ENCODE peak calls at places on chromosomes 7 and 10, in six cellular contexts. P is CD4-positive, alpha-beta T cell; U is H7; K is amygdala; W is activated T-cell treated with anti-CD3 and anti-CD28 coated beads for 1 hour; G is HFF-Myc. J is an unnamed sample.

GRCh38 chr10:37489658-37490003 is 364.2 kb downstream of the ANKRD30A start:
- DNase-seq in G (no peak), W (no peak), P (no peak), K (no peak), U (no peak), J (no peak)

GRCh38 chr10:73650537-73651331 is 5.1 kb downstream of the SYNPO2L start:
- DNase-seq in K (no peak), P (no peak), G (no peak), U (peak; percentile 12), W (no peak), J (no peak)

GRCh38 chr10:95789928-95790327 is 34.0 kb downstream of the ENTPD1 start:
- DNase-seq in W (no peak), K (no peak), P (no peak), G (no peak), U (no peak), J (no peak)

GRCh38 chr10:16049050-16049449 is 188.7 kb upstream of the MINDY3 start:
- DNase-seq in P (no peak), K (no peak), W (no peak), G (no peak), U (no peak), J (no peak)

GRCh38 chr10:62234284-62234605 is 34.4 kb downstream of the RTKN2 start:
- DNase-seq in G (no peak), U (no peak), K (no peak), P (no peak), W (no peak), J (no peak)

GRCh38 chr7:8068892-8069686 is 100.5 kb downstream of the GLCCI1 start:
- DNase-seq in W (no peak), G (no peak), K (no peak), P (no peak), U (peak; percentile 47), J (no peak)

GRCh38 chr10:90136731-90137316 is 435.4 kb downstream of the KIF20B start:
- DNase-seq in W (no peak), P (no peak), U (no peak), G (no peak), K (no peak), J (no peak)

GRCh38 chr7:19020062-19020461 is 97.4 kb downstream of the TWIST1 start:
- DNase-seq in U (no peak), P (no peak), W (no peak), G (no peak), K (no peak), J (no peak)

GRCh38 chr10:70255329-70256299 is 22.4 kb upstream of the PPA1 start:
- DNase-seq in K (no peak), P (no peak), G (no peak), W (peak; percentile 5), U (peak; percentile 56), J (no peak)

GRCh38 chr7:134959810-134960209 is 26.5 kb upstream of the AGBL3 start:
- DNase-seq in G (no peak), K (no peak), W (no peak), U (no peak), P (no peak), J (no peak)

GRCh38 chr10:17784701-17785100 is 24.4 kb upstream of the MRC1 start:
- DNase-seq in W (no peak), U (no peak), P (no peak), G (no peak), K (no peak), J (no peak)

GRCh38 chr10:26728957-26729356 is 31.5 kb downstream of the PDSS1 start:
- DNase-seq in K (no peak), U (no peak), G (no peak), P (no peak), W (no peak), J (no peak)

GRCh38 chr7:38630720-38631673 is at the start of gene AMPH:
- DNase-seq in P (no peak), U (peak; percentile 89), G (no peak), K (no peak), W (no peak), J (peak; percentile 79)

GRCh38 chr7:83517026-83517700 is 131.8 kb downstream of the SEMA3E start:
- DNase-seq in G (no peak), K (no peak), P (no peak), U (no peak), W (no peak), J (no peak)

GRCh38 chr7:79282882-79283602 is 170.4 kb downstream of the MAGI2 start:
- DNase-seq in P (no peak), K (no peak), U (no peak), W (no peak), G (peak; percentile 84), J (no peak)

GRCh38 chr7:38107486-38107893 is 70.6 kb upstream of the STARD3NL start:
- DNase-seq in U (peak; percentile 33), G (peak; percentile 15), P (peak; percentile 61), K (no peak), W (peak; percentile 61), J (no peak)

GRCh38 chr10:93437946-93438795 is 44.0 kb downstream of the MYOF start:
- DNase-seq in K (no peak), U (no peak), G (no peak), W (no peak), P (no peak), J (no peak)

GRCh38 chr10:78568664-78569063 is 500.1 kb upstream of the ZMIZ1 start:
- DNase-seq in W (no peak), P (no peak), K (no peak), U (no peak), G (no peak), J (no peak)

GRCh38 chr10:71409516-71410104 is 12.9 kb downstream of the CDH23 start:
- DNase-seq in P (no peak), U (no peak), K (no peak), G (no peak), W (no peak), J (no peak)

GRCh38 chr10:91220954-91221696 is 662 bp downstream of the PCGF5 start:
- DNase-seq in U (peak; percentile 69), G (no peak), W (no peak), P (peak; percentile 10), K (no peak), J (peak; percentile 71)

GRCh38 chr7:26865094-26865388 is 651 bp upstream of the SKAP2 start:
- DNase-seq in W (no peak), P (no peak), G (no peak), K (no peak), U (peak; percentile 50), J (peak; percentile 78)

GRCh38 chr10:30437039-30437781 is 3.2 kb downstream of the MAP3K8 start:
- DNase-seq in W (no peak), G (no peak), P (peak; percentile 10), U (no peak), K (no peak), J (no peak)

GRCh38 chr10:26887611-26888215 is 27.0 kb upstream of the ABI1 start:
- DNase-seq in U (no peak), P (no peak), W (no peak), G (no peak), K (no peak), J (no peak)

GRCh38 chr7:28069788-28070187 is 110.8 kb downstream of the JAZF1 start:
- DNase-seq in G (peak; percentile 91), U (no peak), W (no peak), K (no peak), P (no peak), J (no peak)

GRCh38 chr10:29119374-29119773 is 169.5 kb upstream of the LYZL1 start:
- DNase-seq in W (no peak), U (peak; percentile 85), K (no peak), G (no peak), P (no peak), J (no peak)

GRCh38 chr7:127983804-127984332 is 47.4 kb downstream of the LRRC4 start:
- DNase-seq in U (no peak), G (no peak), W (no peak), K (no peak), P (no peak), J (no peak)

GRCh38 chr7:7321681-7322080 is 139.3 kb downstream of the C1GALT1 start:
- DNase-seq in G (no peak), K (no peak), P (no peak), U (no peak), W (no peak), J (no peak)

GRCh38 chr10:3655528-3655927 is 129.5 kb downstream of the KLF6 start:
- DNase-seq in W (no peak), U (no peak), K (no peak), G (no peak), P (no peak), J (no peak)

GRCh38 chr10:126124923-126125322 is 228.6 kb downstream of the FANK1 start:
- DNase-seq in W (no peak), U (no peak), K (no peak), G (no peak), P (no peak), J (no peak)

GRCh38 chr7:87216701-87217508 is 2.6 kb downstream of the TMEM243 start:
- DNase-seq in U (no peak), P (peak; percentile 26), G (no peak), K (no peak), W (no peak), J (no peak)

GRCh38 chr7:73900286-73900685 is 39.3 kb downstream of the TMEM270 start:
- DNase-seq in W (no peak), K (no peak), P (no peak), U (peak; percentile 76), G (no peak), J (no peak)

GRCh38 chr10:30534465-30535144 is 94.9 kb downstream of the LYZL2 start:
- DNase-seq in W (peak; percentile 49), K (no peak), G (peak; percentile 40), P (peak; percentile 66), U (peak; percentile 62), J (no peak)

GRCh38 chr10:88994034-88994433 is 3.4 kb downstream of the FAS start:
- DNase-seq in U (no peak), P (no peak), K (no peak), G (no peak), W (no peak), J (no peak)

GRCh38 chr10:6053816-6054581 is 8.2 kb downstream of the IL2RA start:
- DNase-seq in K (no peak), P (no peak), W (no peak), U (no peak), G (no peak), J (no peak)

GRCh38 chr7:101923276-101923985 is 106.0 kb downstream of the CUX1 start:
- DNase-seq in G (no peak), W (no peak), P (no peak), U (no peak), K (no peak), J (no peak)

GRCh38 chr10:8670461-8670860 is 616.0 kb downstream of the GATA3 start:
- DNase-seq in U (no peak), P (no peak), G (no peak), W (no peak), K (no peak), J (no peak)

GRCh38 chr10:92110039-92110794 is 180.7 kb downstream of the CPEB3 start:
- DNase-seq in G (no peak), W (no peak), P (no peak), K (no peak), U (no peak), J (no peak)

J was measured in type B pancreatic cell.